ENCODE peak calls at places on chromosomes 16 and 17, in four cellular contexts. B is GM12878, H is HepG2, K is K562. U is an unnamed sample.

GRCh38 chr16:27826081-27826892 is 237.2 kb downstream of the GSG1L start:
- DNase-seq in H (no peak), K (no peak), B (no peak), U (no peak)

GRCh38 chr16:78800535-78800934 is 701.1 kb downstream of the WWOX start:
- DNase-seq in H (no peak), B (no peak), K (no peak), U (no peak)

GRCh38 chr17:7363311-7363710 is 8.4 kb downstream of the TMEM95 start:
- DNase-seq in H (peak; percentile 69), K (no peak), B (no peak), U (no peak)

GRCh38 chr16:57848181-57848580 is 45.9 kb upstream of the KIFC3 start:
- DNase-seq in B (no peak), K (no peak), H (no peak), U (no peak)

GRCh38 chr16:26111900-26112299 is 420.1 kb downstream of the HS3ST4 start:
- DNase-seq in K (no peak), B (no peak), H (no peak), U (no peak)

GRCh38 chr17:32801193-32801592 is 75.7 kb downstream of the MYO1D start:
- DNase-seq in B (no peak), K (no peak), H (no peak), U (no peak)

GRCh38 chr16:67326472-67327309 is at the start of the genes KCTD19 and LRRC36:
- DNase-seq in H (peak; percentile 70), B (no peak), K (peak; percentile 91), U (peak; percentile 99)

GRCh38 chr16:85330694-85331188 is 218.5 kb upstream of the CIBAR2 start:
- DNase-seq in H (peak; percentile 72), K (peak; percentile 86), B (no peak), U (peak; percentile 81)

GRCh38 chr17:77686903-77687302 is 271.6 kb upstream of the TNRC6C start:
- DNase-seq in B (no peak), H (no peak), K (no peak), U (no peak)

GRCh38 chr17:43879723-43880419 is 27.5 kb downstream of the MPP2 start:
- DNase-seq in K (no peak), H (no peak), B (no peak), U (no peak)

GRCh38 chr16:78444-79145 is 570 bp downstream of the MPG start:
- DNase-seq in K (no peak), B (no peak), H (no peak), U (peak; percentile 31)

GRCh38 chr16:79845006-79845733 is 244.6 kb upstream of the MAF start:
- DNase-seq in K (no peak), B (peak; percentile 40), H (no peak), U (no peak)

GRCh38 chr16:24822542-24822941 is 23.2 kb upstream of the SLC5A11 start:
- DNase-seq in H (no peak), B (no peak), K (no peak), U (no peak)

GRCh38 chr16:24819462-24820040 is 26.2 kb upstream of the SLC5A11 start:
- DNase-seq in K (no peak), H (no peak), B (no peak), U (no peak)

GRCh38 chr16:24822974-24823373 is 22.8 kb upstream of the SLC5A11 start:
- DNase-seq in H (no peak), K (no peak), B (no peak), U (no peak)

GRCh38 chr16:24821129-24821528 is 24.6 kb upstream of the SLC5A11 start:
- DNase-seq in B (no peak), K (no peak), H (no peak), U (no peak)

DNA sequence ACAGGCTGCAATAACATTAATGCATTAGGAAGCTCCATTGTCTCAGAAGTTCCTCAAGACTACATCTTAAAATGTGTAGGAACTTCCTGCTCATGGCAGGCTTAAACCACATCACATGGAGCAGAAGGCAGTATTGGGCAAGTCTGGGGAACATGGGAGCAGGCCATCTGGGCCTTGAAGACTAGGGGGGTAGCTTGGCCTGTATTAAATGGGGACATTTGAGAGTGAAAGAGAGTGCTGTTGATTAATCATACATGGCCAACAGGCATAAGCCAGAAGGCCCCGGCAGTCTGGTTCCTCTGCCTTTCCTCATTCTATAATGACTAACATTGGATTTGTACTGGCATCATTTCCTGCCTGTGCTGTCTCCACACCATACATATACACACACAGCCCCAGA is 25.2 kb upstream of the SLC5A11 start:
- DNase-seq in B (no peak), H (no peak), K (no peak), U (no peak)
- TF ChIP-seq TARDBP in B (no peak), H (no peak), K (no peak), U (no peak)

GRCh38 chr17:79521225-79521624 is 89.6 kb downstream of the RBFOX3 start:
- DNase-seq in K (no peak), H (no peak), B (no peak), U (no peak)

GRCh38 chr17:79520893-79521210 is 90.0 kb downstream of the RBFOX3 start:
- DNase-seq in K (no peak), B (no peak), H (no peak), U (no peak)

GRCh38 chr17:79519152-79519523 is 91.7 kb downstream of the RBFOX3 start:
- DNase-seq in B (no peak), H (no peak), K (no peak), U (no peak)

GRCh38 chr17:79519601-79520000 is 91.2 kb downstream of the RBFOX3 start:
- DNase-seq in K (no peak), B (no peak), H (no peak), U (no peak)

GRCh38 chr17:79520134-79520892 is 90.5 kb downstream of the RBFOX3 start:
- DNase-seq in H (no peak), K (no peak), B (no peak), U (no peak)
- TF ChIP-seq TARDBP in H (no peak), K (no peak), B (no peak), U (no peak)

GRCh38 chr16:8109510-8110369 is 480.6 kb downstream of the TMEM114 start:
- DNase-seq in H (no peak), B (no peak), K (peak; percentile 44), U (no peak)
- TF ChIP-seq TARDBP in H (no peak), B (no peak), K (peak; percentile 56), U (no peak)

GRCh38 chr16:88461291-88462269 is 8.5 kb downstream of the ZFPM1 start:
- DNase-seq in H (no peak), B (no peak), K (peak; percentile 62), U (peak; percentile 35)
- TF ChIP-seq TARDBP in H (no peak), B (no peak), K (no peak), U (no peak)

DNA sequence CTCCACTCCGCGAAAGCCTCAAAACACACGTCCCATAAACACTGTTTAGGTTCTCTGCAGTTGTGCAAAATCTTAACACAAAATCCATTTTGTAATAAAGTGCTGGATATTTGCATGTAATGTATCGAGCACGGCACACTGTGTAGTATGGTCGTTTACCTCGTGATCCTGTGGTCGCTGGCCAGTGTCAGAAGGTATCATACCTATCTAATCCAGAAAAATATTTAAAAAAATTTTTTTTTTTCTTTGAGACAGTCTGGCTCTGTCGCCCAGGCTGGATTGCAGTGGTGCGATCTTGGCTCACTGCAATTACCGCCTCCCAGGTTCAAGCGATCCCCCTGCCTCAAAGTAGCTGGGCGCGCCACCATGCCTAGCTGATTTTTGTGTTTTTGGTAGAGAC is 996 bp downstream of the RPL38 start:
- DNase-seq in H (no peak), K (no peak), B (no peak), U (no peak)
- TF ChIP-seq TARDBP in H (no peak), K (no peak), B (no peak), U (no peak)

GRCh38 chr17:59839646-59840328 is 53.0 kb downstream of the TUBD1 start:
- DNase-seq in H (no peak), K (no peak), B (no peak), U (no peak)

GRCh38 chr17:59840908-59841666 is 51.7 kb downstream of the TUBD1 start:
- DNase-seq in K (no peak), B (no peak), H (no peak), U (no peak)

GRCh38 chr17:59840329-59840907 is 52.3 kb downstream of the TUBD1 start:
- DNase-seq in H (no peak), B (no peak), K (no peak), U (no peak)

GRCh38 chr17:59838196-59838911 is 54.4 kb downstream of the TUBD1 start:
- DNase-seq in K (no peak), H (no peak), B (no peak), U (no peak)

DNA sequence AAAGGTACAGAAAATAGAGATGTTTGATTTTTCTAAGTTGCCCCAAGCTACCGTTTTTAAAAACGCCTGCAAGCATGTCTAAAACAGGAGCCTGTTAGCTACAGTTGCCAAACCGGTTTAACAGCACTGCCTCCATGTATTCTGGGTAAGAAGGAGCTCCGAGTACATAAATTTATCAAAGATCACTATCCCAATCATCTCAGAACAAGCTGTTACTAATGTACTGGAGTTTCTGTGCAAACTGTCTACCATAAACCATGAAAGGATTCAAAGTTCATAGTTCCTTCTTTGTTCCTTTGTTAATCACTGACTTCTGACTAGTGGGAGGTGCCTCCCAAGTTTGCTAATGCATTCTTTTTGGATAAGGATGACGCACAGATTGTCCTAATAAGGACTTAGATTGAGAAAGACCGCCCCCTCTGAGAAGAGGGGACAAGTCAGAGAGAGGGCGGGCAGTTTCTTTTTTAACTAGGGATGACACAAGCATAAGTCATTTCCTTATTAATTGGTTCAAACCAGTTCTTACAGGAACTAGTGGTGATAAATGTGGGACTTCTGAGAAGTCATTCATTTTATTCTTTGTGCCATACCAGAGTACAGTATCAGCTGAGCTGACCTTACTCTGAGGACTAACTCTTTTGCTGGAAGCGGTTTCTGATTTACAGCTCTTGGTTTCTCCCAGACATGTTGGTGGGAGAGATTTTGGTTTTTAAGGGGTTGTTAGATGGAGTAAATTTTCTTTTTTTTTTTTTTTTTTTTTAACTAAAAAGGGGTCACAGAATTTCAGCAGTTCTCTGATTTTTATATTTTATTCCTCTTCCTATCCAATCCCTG is 55.2 kb downstream of the TUBD1 start:
- DNase-seq in B (peak; percentile 97), H (peak; percentile 100), K (peak; percentile 72), U (peak; percentile 37)
- TF ChIP-seq TARDBP in B (no peak), H (peak; percentile 74), K (no peak), U (no peak)

GRCh38 chr16:77787452-77787851 is 912 bp upstream of the VAT1L start:
- DNase-seq in H (no peak), K (no peak), B (no peak), U (no peak)

GRCh38 chr16:77790964-77791363 is 2.6 kb downstream of the VAT1L start:
- DNase-seq in K (no peak), H (no peak), B (no peak), U (no peak)

GRCh38 chr16:77788196-77789084 is at the start of gene VAT1L:
- DNase-seq in B (no peak), K (no peak), H (no peak), U (peak; percentile 60)

GRCh38 chr16:77789085-77789611 is 784 bp downstream of the VAT1L start:
- DNase-seq in H (no peak), K (no peak), B (no peak), U (no peak)

DNA sequence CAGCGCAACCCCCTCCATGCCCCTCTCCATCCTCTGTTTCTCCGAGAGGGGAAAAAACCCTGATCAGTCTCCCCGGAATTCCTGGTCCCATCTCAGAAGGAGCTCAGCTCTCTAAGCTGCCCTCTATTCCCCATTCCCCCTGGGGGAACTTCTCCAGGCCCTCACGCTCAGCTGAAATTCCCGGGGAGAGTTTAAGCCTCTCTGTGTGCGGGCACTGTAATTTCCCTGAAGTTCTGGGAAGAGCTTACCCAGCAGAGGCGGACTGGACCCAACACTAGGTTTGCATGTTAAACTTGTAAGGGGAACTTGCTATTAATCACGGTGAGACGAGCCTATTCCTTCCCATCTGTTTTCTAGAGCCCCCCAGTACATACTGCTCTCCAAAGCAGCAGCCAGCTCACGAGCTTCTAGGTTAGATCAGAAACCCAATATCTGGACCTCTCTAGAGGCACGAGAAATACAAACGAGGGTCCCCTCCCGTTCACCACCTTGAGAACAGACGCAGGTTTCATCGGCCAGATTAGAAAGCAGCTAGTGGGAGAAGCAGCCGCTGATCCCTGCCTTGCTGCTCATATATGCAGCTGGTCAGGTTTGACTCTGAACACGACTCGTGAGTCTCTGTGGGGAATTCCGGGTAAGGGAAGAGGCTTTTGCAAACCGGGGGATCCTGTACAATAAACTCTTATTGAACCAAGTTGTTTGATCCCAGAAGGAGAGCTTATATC is 1.4 kb downstream of the VAT1L start:
- DNase-seq in H (no peak), K (no peak), B (no peak), U (no peak)
- TF ChIP-seq TARDBP in H (no peak), K (no peak), B (no peak), U (no peak)

U was measured in HEK293T.